ENCODE peak calls at places on chromosomes 7 and 10, in nine cellular contexts. One of them, this sample, is unnamed.

GRCh38 chr7:138527746-138528223 is 67.7 kb downstream of the TRIM24 start:
- DNase-seq in endodermal cell: peak
- DNase-seq in mesenchymal stem cell: peak
- DNase-seq in AG04450: no peak
- DNase-seq in sigmoid colon: no peak
- DNase-seq in right cardiac atrium: no peak
- DNase-seq in cardiac muscle cell: peak
- DNase-seq in HCT116: peak
- DNase-seq in heart left ventricle: no peak
- DNase-seq in this sample: peak

GRCh38 chr10:72387187-72387586 is 32.5 kb upstream of the DNAJB12 start:
- DNase-seq in mesenchymal stem cell: no peak
- DNase-seq in cardiac muscle cell: no peak
- DNase-seq in endodermal cell: no peak
- DNase-seq in heart left ventricle: no peak
- DNase-seq in HCT116: no peak
- DNase-seq in AG04450: no peak
- DNase-seq in sigmoid colon: no peak
- DNase-seq in right cardiac atrium: no peak
- DNase-seq in this sample: no peak

GRCh38 chr7:22979861-22980260 is 34.1 kb downstream of the HYCC1 start:
- DNase-seq in sigmoid colon: no peak
- DNase-seq in mesenchymal stem cell: no peak
- DNase-seq in right cardiac atrium: no peak
- DNase-seq in cardiac muscle cell: no peak
- DNase-seq in heart left ventricle: no peak
- DNase-seq in AG04450: no peak
- DNase-seq in endodermal cell: no peak
- DNase-seq in HCT116: no peak
- DNase-seq in this sample: no peak

GRCh38 chr10:129926066-129927055 is 37.7 kb downstream of the EBF3 start:
- DNase-seq in mesenchymal stem cell: no peak
- DNase-seq in right cardiac atrium: no peak
- DNase-seq in endodermal cell: no peak
- DNase-seq in sigmoid colon: no peak
- DNase-seq in heart left ventricle: no peak
- DNase-seq in HCT116: no peak
- DNase-seq in AG04450: no peak
- DNase-seq in cardiac muscle cell: no peak
- DNase-seq in this sample: no peak

GRCh38 chr7:47369736-47370135 is 212.2 kb downstream of the TNS3 start:
- DNase-seq in sigmoid colon: no peak
- DNase-seq in heart left ventricle: no peak
- DNase-seq in cardiac muscle cell: no peak
- DNase-seq in right cardiac atrium: no peak
- DNase-seq in HCT116: no peak
- DNase-seq in AG04450: no peak
- DNase-seq in mesenchymal stem cell: no peak
- DNase-seq in endodermal cell: no peak
- DNase-seq in this sample: no peak

GRCh38 chr10:57880441-57881301 is 387.0 kb downstream of the IPMK start:
- DNase-seq in endodermal cell: no peak
- DNase-seq in heart left ventricle: no peak
- DNase-seq in cardiac muscle cell: no peak
- DNase-seq in HCT116: no peak
- DNase-seq in AG04450: no peak
- DNase-seq in right cardiac atrium: no peak
- DNase-seq in mesenchymal stem cell: no peak
- DNase-seq in sigmoid colon: no peak
- DNase-seq in this sample: no peak

GRCh38 chr7:140316165-140316661 is 82.1 kb downstream of the SLC37A3 start:
- DNase-seq in sigmoid colon: peak
- DNase-seq in HCT116: peak
- DNase-seq in endodermal cell: no peak
- DNase-seq in heart left ventricle: peak
- DNase-seq in cardiac muscle cell: no peak
- DNase-seq in right cardiac atrium: peak
- DNase-seq in mesenchymal stem cell: peak
- DNase-seq in AG04450: peak
- DNase-seq in this sample: peak

GRCh38 chr7:23907012-23907411 is 197.0 kb downstream of the STK31 start:
- DNase-seq in endodermal cell: no peak
- DNase-seq in right cardiac atrium: no peak
- DNase-seq in HCT116: no peak
- DNase-seq in AG04450: no peak
- DNase-seq in cardiac muscle cell: no peak
- DNase-seq in heart left ventricle: no peak
- DNase-seq in sigmoid colon: no peak
- DNase-seq in mesenchymal stem cell: no peak
- DNase-seq in this sample: no peak

GRCh38 chr7:129958643-129959479 is 6.1 kb upstream of the UBE2H start:
- DNase-seq in sigmoid colon: peak
- DNase-seq in cardiac muscle cell: peak
- DNase-seq in AG04450: peak
- DNase-seq in heart left ventricle: peak
- DNase-seq in mesenchymal stem cell: peak
- DNase-seq in right cardiac atrium: no peak
- DNase-seq in endodermal cell: peak
- DNase-seq in HCT116: peak
- DNase-seq in this sample: peak

DNA sequence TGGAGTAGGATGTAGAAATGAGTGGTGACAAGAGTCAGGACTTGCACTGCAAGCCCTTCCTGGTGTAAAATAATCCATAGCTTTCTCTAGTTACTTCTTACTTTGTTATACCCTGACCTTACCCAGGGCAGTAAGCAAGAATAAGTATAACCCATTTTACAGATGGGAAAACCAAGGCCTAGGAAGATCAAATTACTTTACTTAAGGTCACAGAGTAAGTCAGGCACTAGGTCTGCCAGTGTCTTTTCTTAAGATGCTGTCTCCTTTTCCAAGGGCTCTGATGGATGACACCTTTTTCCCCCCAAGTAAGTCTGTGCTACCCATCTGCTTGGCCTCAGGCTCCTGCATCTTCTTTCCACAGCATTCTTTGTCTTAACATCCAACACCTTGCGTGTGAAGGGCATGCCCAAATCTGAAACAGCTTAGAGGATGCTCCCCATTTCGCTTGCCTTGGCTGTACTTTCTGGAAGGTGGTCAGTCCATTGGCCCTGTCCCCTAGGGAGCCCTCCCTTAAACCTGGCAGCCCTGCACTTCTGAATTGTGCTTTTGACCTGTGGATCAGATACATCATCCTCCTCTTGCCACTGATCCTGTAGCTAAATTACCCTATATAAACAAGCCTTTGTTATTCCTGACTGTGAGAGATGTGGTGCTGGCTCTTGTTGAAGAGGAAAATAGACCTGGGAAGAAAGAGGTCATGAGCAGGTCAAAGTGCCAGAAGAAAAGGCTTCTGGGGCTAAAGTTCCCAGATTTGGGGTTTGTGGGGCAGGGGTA is 168.6 kb downstream of the LRMDA start:
- DNase-seq in right cardiac atrium: no peak
- DNase-seq in cardiac muscle cell: no peak
- DNase-seq in AG04450: no peak
- DNase-seq in mesenchymal stem cell: no peak
- DNase-seq in HCT116: no peak
- DNase-seq in heart left ventricle: no peak
- DNase-seq in sigmoid colon: no peak
- DNase-seq in endodermal cell: peak
- DNase-seq in this sample: no peak
- H3K27ac ChIP-seq in right cardiac atrium: no peak
- H3K27ac ChIP-seq in cardiac muscle cell: peak
- H3K27ac ChIP-seq in AG04450: no peak
- H3K27ac ChIP-seq in mesenchymal stem cell: no peak
- H3K27ac ChIP-seq in HCT116: no peak
- H3K27ac ChIP-seq in heart left ventricle: no peak
- H3K27ac ChIP-seq in sigmoid colon: no peak
- H3K27ac ChIP-seq in endodermal cell: no peak
- H3K27ac ChIP-seq in this sample: no peak

DNA sequence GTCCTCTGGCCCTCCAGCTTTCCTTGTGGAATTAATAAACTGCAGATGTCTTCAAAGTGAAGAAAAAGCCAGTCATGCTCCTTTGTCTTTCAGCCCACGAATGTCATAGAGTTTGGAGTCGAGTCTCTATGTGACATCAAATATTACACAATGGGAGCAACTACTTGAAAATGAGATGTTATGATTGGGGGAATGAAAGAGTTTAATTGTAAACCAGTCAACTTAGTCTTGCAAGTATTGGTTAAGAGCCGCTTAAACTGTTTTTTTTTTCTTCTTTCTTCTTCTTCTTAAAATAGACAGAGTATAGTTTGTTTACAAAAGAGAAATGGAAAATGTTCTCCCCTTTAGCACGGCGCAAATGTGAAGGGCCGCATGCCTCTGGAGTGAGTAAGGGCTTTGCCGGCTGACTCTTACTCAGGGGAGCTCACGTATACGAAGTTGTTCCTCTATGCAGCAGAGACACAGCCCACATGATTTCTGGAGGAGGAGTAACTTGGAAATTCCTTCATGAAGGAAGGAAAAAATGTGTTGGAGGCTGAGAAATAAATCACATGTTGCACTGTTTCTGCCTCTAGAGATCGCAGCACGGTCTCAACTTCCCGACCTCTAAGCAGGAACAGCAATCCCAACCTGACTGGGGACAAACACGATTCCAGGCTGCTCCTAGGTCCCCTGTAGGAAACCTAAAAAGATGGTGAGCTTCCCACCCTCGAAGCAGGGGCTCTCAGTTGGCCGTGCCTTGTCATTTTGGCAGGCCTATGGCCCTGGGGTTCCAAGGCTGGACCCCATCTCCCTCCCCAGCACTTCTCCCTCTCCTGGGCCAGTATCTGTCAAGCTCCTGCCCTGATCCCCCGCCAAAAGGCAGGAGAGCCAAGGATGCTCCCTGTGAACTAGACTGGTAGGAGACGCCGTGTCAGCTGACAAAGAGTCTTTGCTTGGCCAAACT is 44.9 kb downstream of the MYOF start:
- DNase-seq in endodermal cell: peak
- DNase-seq in HCT116: peak
- DNase-seq in mesenchymal stem cell: peak
- DNase-seq in right cardiac atrium: peak
- DNase-seq in AG04450: peak
- DNase-seq in sigmoid colon: peak
- DNase-seq in cardiac muscle cell: peak
- DNase-seq in heart left ventricle: peak
- DNase-seq in this sample: peak
- H3K4me3 ChIP-seq in endodermal cell: peak
- H3K4me3 ChIP-seq in HCT116: peak
- H3K4me3 ChIP-seq in mesenchymal stem cell: no peak
- H3K4me3 ChIP-seq in right cardiac atrium: no peak
- H3K4me3 ChIP-seq in AG04450: peak
- H3K4me3 ChIP-seq in sigmoid colon: peak
- H3K4me3 ChIP-seq in cardiac muscle cell: no peak
- H3K4me3 ChIP-seq in heart left ventricle: peak
- H3K4me3 ChIP-seq in this sample: peak

DNA sequence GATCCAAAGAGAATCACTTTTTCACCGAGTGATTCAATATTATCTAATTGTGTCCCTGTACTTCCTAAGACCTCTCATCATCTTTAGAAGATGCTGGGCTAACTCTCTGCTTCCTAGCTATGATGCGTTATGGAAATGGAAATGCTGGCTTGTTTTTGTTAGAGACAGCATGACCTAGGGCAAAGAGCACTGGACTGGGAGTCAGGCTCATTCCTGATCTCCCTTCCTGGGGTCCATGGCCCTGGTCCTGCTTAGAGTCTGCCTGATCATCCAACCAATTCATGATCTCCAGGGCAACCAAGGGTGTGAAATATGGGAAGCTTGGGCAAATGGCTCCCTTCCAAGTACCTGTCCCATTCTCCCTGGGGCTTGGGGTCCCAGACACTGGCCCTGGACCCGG is 136.4 kb downstream of the RGS10 start:
- DNase-seq in sigmoid colon: no peak
- DNase-seq in endodermal cell: no peak
- DNase-seq in mesenchymal stem cell: no peak
- DNase-seq in right cardiac atrium: no peak
- DNase-seq in AG04450: no peak
- DNase-seq in HCT116: no peak
- DNase-seq in heart left ventricle: no peak
- DNase-seq in cardiac muscle cell: no peak
- DNase-seq in this sample: no peak
- H3K27ac ChIP-seq in sigmoid colon: peak
- H3K27ac ChIP-seq in endodermal cell: no peak
- H3K27ac ChIP-seq in mesenchymal stem cell: no peak
- H3K27ac ChIP-seq in right cardiac atrium: peak
- H3K27ac ChIP-seq in AG04450: no peak
- H3K27ac ChIP-seq in HCT116: no peak
- H3K27ac ChIP-seq in heart left ventricle: peak
- H3K27ac ChIP-seq in cardiac muscle cell: no peak
- H3K27ac ChIP-seq in this sample: no peak

GRCh38 chr7:11830582-11831382 is 1.2 kb downstream of the THSD7A start:
- DNase-seq in right cardiac atrium: peak
- DNase-seq in sigmoid colon: no peak
- DNase-seq in heart left ventricle: no peak
- DNase-seq in endodermal cell: peak
- DNase-seq in HCT116: no peak
- DNase-seq in mesenchymal stem cell: peak
- DNase-seq in cardiac muscle cell: peak
- DNase-seq in AG04450: no peak
- DNase-seq in this sample: no peak

GRCh38 chr7:11830004-11830403 is 2.0 kb downstream of the THSD7A start:
- DNase-seq in mesenchymal stem cell: no peak
- DNase-seq in endodermal cell: no peak
- DNase-seq in HCT116: no peak
- DNase-seq in sigmoid colon: no peak
- DNase-seq in cardiac muscle cell: no peak
- DNase-seq in heart left ventricle: no peak
- DNase-seq in AG04450: no peak
- DNase-seq in right cardiac atrium: no peak
- DNase-seq in this sample: no peak

GRCh38 chr7:11833431-11833830 is 1.4 kb upstream of the THSD7A start:
- DNase-seq in right cardiac atrium: no peak
- DNase-seq in mesenchymal stem cell: no peak
- DNase-seq in cardiac muscle cell: no peak
- DNase-seq in sigmoid colon: no peak
- DNase-seq in heart left ventricle: no peak
- DNase-seq in endodermal cell: peak
- DNase-seq in AG04450: no peak
- DNase-seq in HCT116: no peak
- DNase-seq in this sample: no peak

GRCh38 chr7:11831727-11832495 is at the start of gene THSD7A:
- DNase-seq in cardiac muscle cell: peak
- DNase-seq in AG04450: no peak
- DNase-seq in endodermal cell: peak
- DNase-seq in HCT116: no peak
- DNase-seq in sigmoid colon: peak
- DNase-seq in heart left ventricle: peak
- DNase-seq in mesenchymal stem cell: peak
- DNase-seq in right cardiac atrium: peak
- DNase-seq in this sample: peak

GRCh38 chr7:11831383-11831726 is 643 bp downstream of the THSD7A start:
- DNase-seq in right cardiac atrium: no peak
- DNase-seq in AG04450: no peak
- DNase-seq in cardiac muscle cell: no peak
- DNase-seq in HCT116: no peak
- DNase-seq in heart left ventricle: no peak
- DNase-seq in mesenchymal stem cell: peak
- DNase-seq in endodermal cell: no peak
- DNase-seq in sigmoid colon: no peak
- DNase-seq in this sample: no peak
- H3K4me3 ChIP-seq in right cardiac atrium: peak
- H3K4me3 ChIP-seq in AG04450: peak
- H3K4me3 ChIP-seq in cardiac muscle cell: peak
- H3K4me3 ChIP-seq in HCT116: peak
- H3K4me3 ChIP-seq in heart left ventricle: peak
- H3K4me3 ChIP-seq in mesenchymal stem cell: peak
- H3K4me3 ChIP-seq in endodermal cell: peak
- H3K4me3 ChIP-seq in sigmoid colon: peak
- H3K4me3 ChIP-seq in this sample: peak

This sample was measured in brain microvascular endothelial cell.